ENCODE peak calls at places on chromosomes 7 and 10, in four cellular contexts. Q, J, R and S are unnamed samples.

GRCh38 chr10:97792058-97792721 is 20.4 kb upstream of the SFRP5 start:
- DNase-seq in J (peak), Q (peak), R (peak), S (peak)

GRCh38 chr10:89206402-89207180 is 526 bp downstream of the CH25H start:
- DNase-seq in J (no peak), Q (peak), R (no peak), S (peak)

GRCh38 chr7:118152149-118152548 is 31.8 kb upstream of the LSM8 start:
- DNase-seq in J (no peak), Q (no peak), R (no peak), S (no peak)

GRCh38 chr7:27112960-27113949 is 10.8 kb upstream of the HOXA2 start:
- DNase-seq in R (no peak), J (no peak), Q (no peak), S (no peak)

GRCh38 chr7:10706875-10707493 is 266.7 kb upstream of the PHF14 start:
- DNase-seq in Q (no peak), J (no peak), R (no peak), S (no peak)

GRCh38 chr10:111204880-111205279 is 128.1 kb downstream of the ADRA2A start:
- DNase-seq in R (no peak), Q (no peak), J (no peak), S (no peak)

GRCh38 chr7:50534690-50535290 is 30.4 kb downstream of the DDC start:
- DNase-seq in J (peak), R (no peak), Q (no peak), S (no peak)

GRCh38 chr7:25952277-25953057 is 199.5 kb upstream of the NFE2L3 start:
- DNase-seq in Q (no peak), J (no peak), R (no peak), S (no peak)

GRCh38 chr7:17371656-17372524 is 73.4 kb downstream of the AHR start:
- DNase-seq in J (peak), Q (no peak), R (no peak), S (no peak)